ENCODE peak calls at places on chromosomes 16 and 17, in five cellular contexts. I is Panc1, N is SK-N-SH, U is K562, R is H1. V is an unnamed sample.

GRCh38 chr17:21452377-21453143 is 76.4 kb downstream of the KCNJ12 start:
- DNase-seq in R (peak), U (no peak), I (no peak), N (no peak), V (peak)

GRCh38 chr17:47304191-47304590 is 19.6 kb upstream of the EFCAB13 start:
- DNase-seq in U (no peak), I (no peak), R (no peak), N (no peak), V (no peak)

GRCh38 chr16:88312732-88313131 is 70.0 kb upstream of the ZNF469 start:
- DNase-seq in I (no peak), N (no peak), R (no peak), U (no peak), V (no peak)

GRCh38 chr17:45038771-45039634 is 12.4 kb downstream of the DCAKD start:
- DNase-seq in U (no peak), R (no peak), I (no peak), N (no peak), V (peak)

GRCh38 chr17:77356690-77357201 is 216.0 kb downstream of the SEC14L1 start:
- DNase-seq in N (no peak), R (no peak), U (no peak), I (no peak), V (peak)

GRCh38 chr17:5705081-5705875 is 121.0 kb upstream of the NLRP1 start:
- DNase-seq in U (peak), N (peak), R (no peak), I (no peak), V (no peak)

GRCh38 chr17:57946798-57947358 is 8.3 kb downstream of the CUEDC1 start:
- DNase-seq in U (peak), I (no peak), R (no peak), N (no peak), V (peak)

GRCh38 chr17:18980682-18981384 is 23.7 kb downstream of the FAM83G start:
- DNase-seq in I (no peak), R (no peak), N (no peak), U (no peak), V (no peak)

GRCh38 chr17:17783121-17783824 is 53.5 kb downstream of the SREBF1 start:
- DNase-seq in U (peak), N (peak), I (no peak), R (peak), V (no peak)

GRCh38 chr17:45098081-45098868 is 34.0 kb downstream of the PLCD3 start:
- DNase-seq in R (no peak), N (no peak), U (no peak), I (no peak), V (no peak)

GRCh38 chr17:76524598-76525512 is 12.7 kb downstream of the CYGB start:
- DNase-seq in U (no peak), I (no peak), N (no peak), R (no peak), V (no peak)

GRCh38 chr16:53632526-53632925 is 71.1 kb downstream of the RPGRIP1L start:
- DNase-seq in N (no peak), U (no peak), I (no peak), R (no peak), V (no peak)

GRCh38 chr17:39198186-39198566 is 707 bp upstream of the CACNB1 start:
- DNase-seq in I (no peak), U (no peak), R (no peak), N (no peak), V (no peak)

GRCh38 chr17:81427446-81428120 is 32.3 kb downstream of the BAHCC1 start:
- DNase-seq in U (no peak), R (no peak), I (no peak), N (peak), V (no peak)

GRCh38 chr17:1227917-1228751 is 42.1 kb upstream of the BHLHA9 start:
- DNase-seq in N (no peak), I (no peak), R (no peak), U (no peak), V (no peak)

GRCh38 chr17:17856386-17856785 is 19.6 kb upstream of the SREBF1 start:
- DNase-seq in I (no peak), U (no peak), R (no peak), N (no peak), V (no peak)

GRCh38 chr17:41308251-41308917 is 725 bp downstream of the KRTAP16-1 start:
- DNase-seq in I (no peak), N (no peak), U (no peak), R (no peak), V (no peak)

GRCh38 chr17:77458202-77459017 is 317.6 kb downstream of the SEC14L1 start:
- DNase-seq in R (no peak), N (no peak), U (no peak), I (no peak), V (no peak)

GRCh38 chr16:66274335-66275110 is 92.0 kb upstream of the CDH5 start:
- DNase-seq in I (no peak), R (no peak), N (peak), U (peak), V (peak)

GRCh38 chr17:74527756-74528155 is 3.5 kb downstream of the CD300LB start:
- DNase-seq in N (no peak), U (no peak), I (no peak), R (no peak), V (peak)

GRCh38 chr17:850086-850827 is 68.1 kb downstream of the MRM3 start:
- DNase-seq in I (no peak), U (no peak), N (no peak), R (no peak), V (no peak)

GRCh38 chr16:86181526-86181925 is 282.6 kb downstream of the IRF8 start:
- DNase-seq in U (peak), N (no peak), I (no peak), R (no peak), V (no peak)

GRCh38 chr17:27657620-27658019 is 26.6 kb downstream of the LGALS9 start:
- DNase-seq in N (no peak), I (no peak), U (no peak), R (no peak), V (no peak)

GRCh38 chr17:3963214-3964201 is 729 bp downstream of the ATP2A3 start:
- DNase-seq in R (no peak), N (peak), U (peak), I (no peak), V (no peak)

GRCh38 chr17:80252871-80253270 is 7.8 kb upstream of the RNF213 start:
- DNase-seq in R (peak), N (peak), U (no peak), I (no peak), V (no peak)

GRCh38 chr17:4176803-4177472 is 33.9 kb downstream of the CYB5D2 start:
- DNase-seq in U (no peak), I (no peak), N (no peak), R (no peak), V (no peak)

GRCh38 chr17:39800540-39800939 is 62.8 kb downstream of the GRB7 start:
- DNase-seq in N (no peak), R (no peak), U (no peak), I (no peak), V (no peak)

GRCh38 chr17:49290690-49291326 is 60.2 kb upstream of the PHOSPHO1 start:
- DNase-seq in U (peak), N (peak), I (peak), R (no peak), V (no peak)

GRCh38 chr17:66740226-66740625 is 94.7 kb upstream of the CACNG5 start:
- DNase-seq in R (no peak), I (no peak), N (no peak), U (no peak), V (peak)

GRCh38 chr16:68275611-68276191 is 11.4 kb downstream of the SLC7A6 start:
- DNase-seq in R (no peak), U (no peak), I (no peak), N (no peak), V (no peak)

GRCh38 chr17:17144061-17144460 is 62.1 kb downstream of the PLD6 start:
- DNase-seq in N (no peak), U (no peak), I (no peak), R (no peak), V (no peak)

GRCh38 chr16:7505495-7505894 is 172.8 kb downstream of the RBFOX1 start:
- DNase-seq in U (no peak), N (no peak), R (no peak), I (no peak), V (no peak)

GRCh38 chr16:71746442-71747046 is 22.0 kb upstream of the PHLPP2 start:
- DNase-seq in I (no peak), U (peak), R (no peak), N (peak), V (no peak)

GRCh38 chr17:19000531-19001011 is 4.0 kb downstream of the FAM83G start:
- DNase-seq in R (no peak), I (no peak), N (peak), U (peak), V (no peak)

DNA sequence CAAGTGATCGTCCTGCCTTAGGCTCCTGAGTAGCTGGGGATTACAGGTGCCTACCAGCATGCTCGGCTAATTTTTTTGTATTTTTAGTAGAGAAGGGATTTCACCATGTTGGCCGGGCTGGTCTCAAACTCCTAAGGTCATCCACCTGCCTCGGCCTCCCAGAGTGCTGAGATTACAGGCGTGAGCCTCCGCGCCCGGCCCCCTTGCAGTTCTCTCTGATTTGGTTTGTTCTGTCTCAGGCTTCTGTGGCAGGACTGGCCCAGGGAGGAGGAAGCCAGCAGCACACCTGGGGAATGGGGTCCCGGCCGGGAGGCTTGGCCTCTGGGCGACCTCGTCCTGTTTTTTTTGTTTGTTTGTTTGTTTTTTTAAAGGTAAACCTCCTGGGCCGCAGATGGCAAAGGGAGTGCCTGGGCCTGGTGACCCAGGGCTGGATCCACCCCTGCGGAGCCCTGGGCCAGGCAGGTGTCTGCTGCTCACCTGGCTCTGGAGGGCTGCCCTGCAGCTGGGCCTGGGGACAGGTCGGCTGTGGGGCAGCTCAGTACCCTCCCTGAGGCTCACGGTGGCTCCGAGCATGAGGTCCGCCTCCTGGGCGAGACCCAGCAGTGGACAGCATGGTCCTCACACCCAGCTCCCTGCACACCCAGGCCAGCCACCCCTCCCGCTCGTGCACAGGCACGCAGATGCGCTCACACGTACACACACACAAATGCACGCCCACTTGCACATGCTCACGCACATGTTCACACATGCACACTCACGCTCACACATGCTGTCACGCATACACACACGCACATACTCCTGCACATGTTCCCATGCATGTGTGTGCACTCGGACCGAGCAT is 3.3 kb upstream of the NUDT16L1 start:
- DNase-seq in U (no peak), I (no peak), R (no peak), N (peak), V (peak)
- TF ChIP-seq POLR2AphosphoS5 in U (no peak), I (no peak), R (peak), N (no peak), V (no peak)

GRCh38 chr16:14041164-14041563 is 30.0 kb upstream of the MRTFB start:
- DNase-seq in I (no peak), U (no peak), R (no peak), N (no peak), V (no peak)

GRCh38 chr16:14043793-14044192 is 27.3 kb upstream of the MRTFB start:
- DNase-seq in I (no peak), N (no peak), U (no peak), R (no peak), V (no peak)

GRCh38 chr16:14043278-14043677 is 27.8 kb upstream of the MRTFB start:
- DNase-seq in N (no peak), U (no peak), R (no peak), I (no peak), V (no peak)

GRCh38 chr16:14037960-14038359 is 33.2 kb upstream of the MRTFB start:
- DNase-seq in I (no peak), U (no peak), R (no peak), N (no peak), V (no peak)

GRCh38 chr16:14042706-14043105 is 28.4 kb upstream of the MRTFB start:
- DNase-seq in R (no peak), N (no peak), I (no peak), U (no peak), V (no peak)
- TF ChIP-seq POLR2AphosphoS5 in R (no peak), N (no peak), I (no peak), U (no peak), V (no peak)

GRCh38 chr16:47577029-47577428 is 115.9 kb downstream of the PHKB start:
- DNase-seq in R (no peak), U (no peak), I (no peak), N (no peak), V (no peak)

GRCh38 chr16:47571711-47572110 is 110.6 kb downstream of the PHKB start:
- DNase-seq in N (no peak), U (no peak), R (no peak), I (no peak), V (no peak)

GRCh38 chr16:47571049-47571448 is 109.9 kb downstream of the PHKB start:
- DNase-seq in N (no peak), R (no peak), U (peak), I (no peak), V (no peak)

GRCh38 chr16:47578033-47578432 is 116.9 kb downstream of the PHKB start:
- DNase-seq in U (no peak), N (no peak), R (no peak), I (no peak), V (no peak)

GRCh38 chr16:47574091-47575054 is 113.2 kb downstream of the PHKB start:
- DNase-seq in U (no peak), R (no peak), I (no peak), N (no peak), V (no peak)
- TF ChIP-seq POLR2AphosphoS5 in U (peak), R (no peak), I (no peak), N (no peak), V (no peak)

GRCh38 chr16:5603836-5604235 is 506.2 kb upstream of the EEF2KMT start:
- DNase-seq in R (no peak), N (no peak), I (no peak), U (no peak), V (no peak)
- TF ChIP-seq POLR2AphosphoS5 in R (no peak), N (no peak), I (no peak), U (no peak), V (no peak)

DNA sequence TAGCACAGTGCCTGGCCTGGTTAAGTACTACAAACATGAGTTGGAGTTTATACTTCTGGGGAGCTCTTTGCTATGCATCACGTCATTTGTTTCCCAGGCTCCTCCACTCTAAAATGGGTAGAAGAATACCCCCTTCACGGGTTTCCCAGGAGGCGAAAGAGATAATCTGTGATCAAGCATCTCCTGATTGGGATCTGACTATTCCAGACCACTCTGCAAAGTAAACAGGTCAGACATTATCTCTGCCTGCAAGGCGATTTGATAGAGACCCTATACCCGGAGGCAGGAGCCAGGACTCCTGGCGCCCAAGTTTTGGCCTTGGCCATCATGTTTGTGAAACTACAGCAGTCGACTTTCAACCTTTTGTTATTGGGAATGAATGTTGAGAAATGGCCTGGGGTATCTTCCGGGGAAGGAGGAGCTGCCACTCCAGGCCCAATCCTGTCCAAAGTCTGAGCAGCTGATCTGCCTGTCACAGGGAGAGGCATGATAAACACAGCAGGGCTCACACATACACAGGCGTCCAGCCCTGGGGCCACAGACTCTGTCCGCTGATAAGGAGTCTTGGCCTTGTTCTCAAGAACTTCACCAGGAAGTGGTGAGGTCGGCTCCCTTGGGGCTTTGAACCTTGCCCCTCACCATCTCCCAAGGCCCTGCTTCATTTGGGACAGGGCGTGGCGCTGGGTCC is 199.9 kb downstream of the MAF start:
- DNase-seq in U (peak), R (no peak), I (no peak), N (no peak), V (no peak)
- TF ChIP-seq POLR2AphosphoS5 in U (peak), R (no peak), I (no peak), N (no peak), V (no peak)

DNA sequence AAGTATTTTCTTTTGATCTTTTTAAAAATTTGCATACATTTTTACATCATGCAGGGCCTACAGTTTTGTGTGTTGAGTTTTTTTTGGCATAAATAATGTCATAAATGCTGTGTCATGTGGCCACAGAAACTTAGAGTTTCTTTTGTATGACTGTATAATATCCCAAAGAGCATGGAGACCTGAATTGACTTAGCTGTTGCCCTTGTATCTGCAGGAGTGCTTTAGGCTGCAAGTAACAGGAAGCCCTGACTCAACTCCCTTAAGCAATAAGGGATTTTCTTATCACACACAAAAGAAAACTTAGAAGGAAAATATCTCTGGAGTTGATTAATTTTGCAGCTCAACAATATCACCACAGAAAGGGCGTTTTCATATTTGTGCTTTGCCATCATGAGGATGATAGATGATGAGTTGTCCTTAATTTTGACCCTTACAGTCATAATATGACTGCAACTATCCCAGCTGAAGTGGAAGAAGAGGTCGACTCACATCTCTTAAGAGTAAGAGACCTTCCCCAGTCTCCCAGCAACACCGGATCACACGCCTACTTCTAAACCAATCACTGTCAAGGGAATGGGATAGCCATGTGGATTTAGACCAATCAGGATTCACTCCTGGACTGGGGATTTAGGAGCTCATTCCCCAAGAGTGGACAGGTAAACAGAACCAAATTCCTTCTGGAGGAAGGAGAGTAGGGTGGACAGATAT is 138.9 kb downstream of the GSG1L start:
- DNase-seq in I (no peak), R (no peak), N (no peak), U (no peak), V (no peak)
- TF ChIP-seq POLR2AphosphoS5 in I (no peak), R (no peak), N (no peak), U (no peak), V (no peak)

DNA sequence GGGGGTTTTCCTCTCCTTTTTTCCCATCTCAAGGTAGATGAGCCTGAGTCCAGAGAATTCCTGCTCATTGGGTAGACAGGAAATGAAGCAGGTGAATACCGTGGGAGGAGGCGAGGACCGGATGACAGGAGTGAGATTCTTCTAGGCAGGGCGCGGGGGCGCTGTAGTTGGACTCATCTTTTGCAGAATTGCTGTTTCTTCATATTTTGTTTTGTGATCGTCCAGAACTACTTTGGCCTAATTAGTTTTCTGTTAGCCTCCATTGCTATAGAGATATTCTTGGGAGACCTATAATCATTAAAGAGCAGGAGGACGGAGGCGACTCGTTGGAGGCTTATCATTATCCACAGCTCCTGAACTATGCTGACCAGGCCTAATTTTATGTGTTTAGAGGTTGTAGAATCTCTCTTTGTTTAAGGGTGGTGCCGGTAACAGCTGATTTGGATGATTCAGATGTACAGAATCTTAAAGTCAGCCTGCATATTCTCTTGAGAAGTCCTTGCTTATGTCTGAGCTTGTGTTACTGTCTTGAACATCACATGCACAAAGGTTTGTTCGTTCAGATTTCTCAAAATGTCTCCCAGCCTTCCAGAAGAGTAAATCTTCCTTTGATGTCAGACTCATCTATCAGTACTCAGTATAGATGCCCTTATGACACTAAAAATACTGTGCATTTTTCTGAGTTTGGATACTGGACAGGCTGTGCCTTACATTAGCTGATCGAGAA is 741 bp downstream of the ATP6V0A1 start:
- DNase-seq in N (peak), R (no peak), U (peak), I (no peak), V (peak)
- TF ChIP-seq POLR2AphosphoS5 in N (no peak), R (no peak), U (peak), I (no peak), V (no peak)